ENCODE peak calls at places on chromosome X, in nine cellular contexts. S is tibial nerve, Z is Caco-2, O is Peyer's patch, M is hepatocyte, T is astrocyte, X is tibial artery, W is adrenal gland, A is SJSA1. N is an unnamed sample. For H3K36me3, the result is how much of the 10 kb centered on the place peaks cover.

GRCh38 chrX:42664706-42665105 is 113.3 kb downstream of the PPP1R2C start:
- DNase-seq in S (no peak), M (no peak), X (no peak), W (no peak), Z (no peak), T (no peak), A (no peak), O (no peak), N (no peak)

GRCh38 chrX:69068295-69069085 is 96.8 kb downstream of the PJA1 start:
- DNase-seq in T (no peak), W (no peak), Z (no peak), O (no peak), S (no peak), M (no peak), A (no peak), X (no peak), N (no peak)

GRCh38 chrX:41558531-41558930 is 111.4 kb downstream of the NYX start:
- DNase-seq in M (no peak), Z (no peak), T (no peak), S (no peak), O (no peak), W (no peak), A (no peak), X (no peak), N (no peak)

GRCh38 chrX:151754641-151755215 is 20.2 kb downstream of the CNGA2 start:
- DNase-seq in X (no peak), W (no peak), O (no peak), A (no peak), Z (no peak), T (peak), S (no peak), M (no peak), N (no peak)

GRCh38 chrX:104137496-104137895 is 19.3 kb downstream of the SLC25A53 start:
- DNase-seq in Z (peak), O (no peak), S (no peak), W (no peak), T (peak), A (peak), X (no peak), M (no peak), N (no peak)

GRCh38 chrX:66408507-66408906 is 230.4 kb downstream of the EDA2R start:
- DNase-seq in Z (no peak), X (no peak), O (no peak), T (no peak), M (no peak), S (no peak), W (no peak), A (no peak), N (no peak)

GRCh38 chrX:20066968-20067708 is 49.6 kb downstream of the MAP7D2 start:
- DNase-seq in O (no peak), X (no peak), W (peak), T (peak), S (no peak), A (peak), Z (peak), M (peak), N (no peak)

GRCh38 chrX:13087322-13088154 is 43.1 kb upstream of the FAM9C start:
- DNase-seq in A (peak), M (no peak), O (peak), W (no peak), S (no peak), T (peak), Z (no peak), X (no peak), N (no peak)

GRCh38 chrX:136310411-136310810 is 9.6 kb downstream of the ADGRG4 start:
- DNase-seq in X (no peak), S (no peak), Z (no peak), O (no peak), T (peak), W (peak), M (no peak), A (no peak), N (no peak)

GRCh38 chrX:98459669-98460068 is 1576.0 kb downstream of the RPA4 start:
- DNase-seq in W (no peak), T (no peak), X (no peak), O (no peak), S (no peak), M (no peak), A (no peak), Z (no peak), N (no peak)

GRCh38 chrX:85089321-85089840 is 85.7 kb downstream of the APOOL start:
- DNase-seq in A (no peak), O (no peak), T (no peak), Z (no peak), M (no peak), W (no peak), S (no peak), X (no peak), N (no peak)

GRCh38 chrX:81241753-81242152 is 39.9 kb downstream of the SH3BGRL start:
- DNase-seq in X (no peak), Z (no peak), S (no peak), W (no peak), T (no peak), A (no peak), O (no peak), M (no peak), N (no peak)

GRCh38 chrX:148310402-148311200 is 189.8 kb upstream of the AFF2 start:
- DNase-seq in Z (no peak), O (peak), T (no peak), X (no peak), A (no peak), M (no peak), W (no peak), S (no peak), N (no peak)

GRCh38 chrX:46770006-46770816 is 11.3 kb upstream of the SLC9A7 start:
- DNase-seq in A (peak), O (no peak), M (no peak), T (peak), X (no peak), Z (no peak), W (no peak), S (no peak), N (no peak)

GRCh38 chrX:32896132-32896531 is 315.2 kb downstream of the DMD start:
- DNase-seq in A (no peak), M (no peak), O (no peak), W (no peak), Z (no peak), T (no peak), X (no peak), S (no peak), N (no peak)

GRCh38 chrX:153974726-153975286 is 2.3 kb downstream of the TMEM187 start:
- DNase-seq in W (no peak), O (no peak), A (no peak), Z (no peak), T (no peak), M (no peak), X (no peak), S (no peak), N (no peak)

GRCh38 chrX:45557390-45557789 is 356.7 kb upstream of the DIPK2B start:
- DNase-seq in S (no peak), X (no peak), Z (no peak), T (no peak), M (no peak), O (no peak), W (no peak), A (no peak), N (no peak)

GRCh38 chrX:118345401-118346257 is at the start of gene WDR44:
- DNase-seq in X (peak), W (peak), O (peak), Z (peak), T (peak), A (peak), M (peak), S (peak), N (peak)

GRCh38 chrX:112967341-112967740 is 126.7 kb upstream of the AMOT start:
- DNase-seq in O (no peak), M (no peak), S (no peak), A (no peak), X (no peak), Z (peak), T (peak), W (no peak), N (no peak)

GRCh38 chrX:150502091-150502490 is 66.3 kb upstream of the MTM1 start:
- DNase-seq in T (no peak), S (no peak), O (no peak), W (no peak), A (no peak), Z (no peak), M (no peak), X (no peak), N (no peak)

GRCh38 chrX:7088968-7089615 is 58.4 kb upstream of the STS start:
- DNase-seq in T (no peak), M (peak), W (no peak), X (no peak), A (no peak), O (peak), S (no peak), Z (peak), N (no peak)

GRCh38 chrX:118497180-118497814 is 1.7 kb downstream of the DOCK11 start:
- DNase-seq in T (no peak), X (no peak), Z (no peak), S (no peak), M (no peak), O (peak), A (no peak), W (no peak), N (no peak)

GRCh38 chrX:2928127-2928582 is 984 bp downstream of the ARSD start:
- DNase-seq in S (peak), W (peak), A (no peak), Z (no peak), O (peak), M (no peak), T (peak), X (peak), N (no peak)

GRCh38 chrX:41300758-41301437 is 33.1 kb upstream of the DDX3X start:
- DNase-seq in W (no peak), Z (no peak), A (peak), O (no peak), S (no peak), M (no peak), X (no peak), T (peak), N (no peak)

GRCh38 chrX:151711787-151712186 is 4.0 kb upstream of the FATE1 start:
- DNase-seq in O (no peak), Z (no peak), S (no peak), X (no peak), A (no peak), T (no peak), M (no peak), W (no peak), N (no peak)

GRCh38 chrX:119756926-119757635 is 1.3 kb upstream of the SOWAHD start:
- DNase-seq in T (no peak), X (no peak), W (no peak), Z (no peak), O (peak), A (no peak), M (no peak), S (no peak), N (no peak)

GRCh38 chrX:38175140-38175539 is 45.5 kb downstream of the SRPX start:
- DNase-seq in W (peak), T (peak), S (no peak), X (no peak), O (no peak), M (peak), Z (peak), A (peak), N (no peak)

GRCh38 chrX:19624754-19625153 is 109.4 kb upstream of the MAP3K15 start:
- DNase-seq in Z (no peak), A (no peak), O (no peak), X (no peak), T (no peak), M (no peak), S (no peak), W (no peak), N (no peak)

GRCh38 chrX:96703816-96704215 is 19.2 kb downstream of the DIAPH2 start:
- DNase-seq in A (peak), S (no peak), O (no peak), T (no peak), X (no peak), W (no peak), Z (no peak), M (no peak), N (no peak)

GRCh38 chrX:74419861-74420193 is 1.5 kb upstream of the SLC16A2 start:
- DNase-seq in A (no peak), S (no peak), O (no peak), T (no peak), W (peak), X (no peak), Z (no peak), M (peak), N (no peak)

GRCh38 chrX:74449937-74450330 is 28.6 kb downstream of the SLC16A2 start:
- DNase-seq in S (no peak), M (no peak), A (no peak), W (no peak), X (no peak), T (peak), O (no peak), Z (no peak), N (peak)

GRCh38 chrX:132193872-132194574 is 25.2 kb downstream of the RAP2C start:
- DNase-seq in W (no peak), S (no peak), T (no peak), X (no peak), M (no peak), Z (no peak), A (no peak), O (no peak), N (no peak)

GRCh38 chrX:30577362-30577961 is at the start of gene TASL:
- DNase-seq in O (peak), S (no peak), M (no peak), T (no peak), W (peak), X (no peak), Z (no peak), A (no peak), N (no peak)

GRCh38 chrX:6701085-6701484 is 166.2 kb upstream of the VCX3A start:
- DNase-seq in O (no peak), Z (no peak), X (no peak), T (no peak), S (no peak), M (no peak), W (no peak), A (no peak), N (no peak)

GRCh38 chrX:10155137-10155536 is 1.6 kb upstream of the CLCN4 start:
- DNase-seq in W (no peak), Z (no peak), M (no peak), S (no peak), O (no peak), T (no peak), X (no peak), A (no peak), N (no peak)

GRCh38 chrX:10158279-10158939 is 1.6 kb downstream of the CLCN4 start:
- DNase-seq in Z (no peak), O (peak), T (no peak), W (no peak), X (no peak), M (peak), A (no peak), S (no peak), N (no peak)

GRCh38 chrX:10157032-10157341 is 212 bp downstream of the CLCN4 start:
- DNase-seq in M (no peak), S (no peak), O (no peak), Z (no peak), T (no peak), A (no peak), W (no peak), X (no peak), N (no peak)

GRCh38 chrX:10157545-10157944 is 770 bp downstream of the CLCN4 start:
- DNase-seq in M (no peak), S (no peak), Z (no peak), W (no peak), X (no peak), A (peak), O (no peak), T (peak), N (no peak)

GRCh38 chrX:10156199-10157031 is at the start of gene CLCN4:
- DNase-seq in Z (peak), O (peak), A (peak), M (peak), S (no peak), T (no peak), X (peak), W (peak), N (no peak)
- H3K4me3 ChIP-seq in Z (peak), O (peak), A (peak), M (peak), S (peak), T (peak), X (peak), W (no peak), N (no peak)

GRCh38 chrX:115054876-115055275 is 37.5 kb upstream of the IL13RA2 start:
- DNase-seq in A (no peak), O (no peak), X (no peak), S (no peak), Z (no peak), T (no peak), W (no peak), M (no peak), N (no peak)

GRCh38 chrX:115053223-115053622 is 35.8 kb upstream of the IL13RA2 start:
- DNase-seq in Z (no peak), T (no peak), A (no peak), X (no peak), M (no peak), S (no peak), O (no peak), W (no peak), N (no peak)

GRCh38 chrX:115058276-115058675 is 40.9 kb upstream of the IL13RA2 start:
- DNase-seq in M (peak), X (no peak), W (no peak), Z (no peak), T (peak), S (no peak), A (no peak), O (no peak), N (peak)
- H3K36me3 ChIP-seq in M (under half), X (under half), W (under half), Z (under half), T (under half), S (under half), A (under half), O (under half), N (under half)

DNA sequence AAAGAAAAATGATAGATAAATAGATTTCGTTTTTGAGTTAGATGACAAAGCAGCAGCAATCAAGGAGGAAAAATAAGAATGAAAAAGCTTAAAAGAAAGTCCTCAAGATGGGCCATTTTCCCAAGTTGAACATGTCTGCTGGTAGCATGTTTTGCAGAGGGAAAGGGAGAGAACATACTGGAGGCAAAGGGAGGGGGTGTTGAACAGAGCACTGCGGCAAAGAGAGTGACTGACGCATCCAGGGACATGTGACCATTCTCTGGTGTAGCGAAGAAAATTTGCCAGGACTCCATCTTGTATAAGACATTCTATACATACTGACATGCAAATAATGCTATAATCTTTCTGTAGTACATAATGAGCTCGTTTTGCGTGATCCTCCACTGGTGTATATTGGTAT is 1.2 kb downstream of the LINC00632 start:
- DNase-seq in M (peak), W (no peak), T (no peak), X (no peak), S (no peak), O (no peak), A (no peak), Z (no peak), N (no peak)
- H3K4me3 ChIP-seq in M (no peak), W (no peak), T (peak), X (peak), S (peak), O (no peak), A (no peak), Z (no peak), N (no peak)

GRCh38 chrX:40062525-40063193 is 35.1 kb downstream of the BCOR start:
- DNase-seq in A (no peak), M (peak), W (no peak), T (no peak), S (no peak), X (no peak), O (no peak), Z (no peak), N (no peak)
- H3K36me3 ChIP-seq in A (under half), M (under half), W (under half), T (under half), S (under half), X (half or more), O (under half), Z (under half), N (under half)

GRCh38 chrX:107324493-107325310 is 118.3 kb downstream of the DNAAF6 start:
- DNase-seq in X (no peak), Z (peak), S (no peak), A (peak), T (peak), M (peak), O (no peak), W (peak), N (no peak)
- H3K4me3 ChIP-seq in X (no peak), Z (no peak), S (no peak), A (no peak), T (no peak), M (no peak), O (no peak), W (no peak), N (no peak)

GRCh38 chrX:1419545-1420355 is 27.8 kb upstream of the SLC25A6 start:
- DNase-seq in M (no peak), S (no peak), Z (no peak), X (peak), W (no peak), A (no peak), O (no peak), T (no peak), N (no peak)
- H3K36me3 ChIP-seq in M (under half), S (half or more), Z (under half), X (half or more), W (under half), A (half or more), O (under half), T (under half), N (under half)

DNA sequence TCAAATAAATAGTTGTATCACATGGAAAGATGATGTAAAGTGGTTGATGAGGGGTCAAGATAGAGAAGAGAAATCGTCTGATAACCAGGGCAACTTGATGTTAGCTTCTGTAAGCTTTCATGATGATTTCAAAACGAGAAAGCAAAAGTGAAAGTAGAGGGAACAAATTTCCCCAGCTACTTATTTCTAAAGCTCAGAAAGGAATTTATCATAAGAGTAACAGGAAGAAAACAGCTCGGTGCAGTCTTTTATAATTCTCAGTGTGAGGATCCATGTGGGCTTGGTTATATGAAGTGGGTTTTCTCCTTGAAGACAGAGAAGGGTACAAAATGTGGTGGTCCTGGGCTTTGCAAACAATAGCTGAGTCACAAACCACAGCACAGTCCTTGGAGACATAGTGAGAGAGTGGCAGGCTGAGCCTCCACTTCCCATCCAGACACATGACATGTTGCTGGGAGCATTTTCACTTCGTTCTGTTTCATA is 32.1 kb upstream of the GLRA2 start:
- DNase-seq in O (peak), Z (no peak), T (no peak), M (no peak), S (no peak), X (no peak), A (peak), W (no peak), N (no peak)
- H3K4me3 ChIP-seq in O (peak), Z (no peak), T (no peak), M (no peak), S (peak), X (peak), A (peak), W (no peak), N (peak)

GRCh38 chrX:17588303-17588702 is 149.0 kb upstream of the SCML1 start:
- DNase-seq in O (no peak), S (no peak), Z (no peak), A (no peak), T (peak), X (no peak), W (no peak), M (no peak), N (no peak)
- H3K36me3 ChIP-seq in O (under half), S (under half), Z (under half), A (under half), T (under half), X (under half), W (under half), M (under half), N (under half)

GRCh38 chrX:110265624-110266023 is 52.3 kb downstream of the AMMECR1 start:
- DNase-seq in O (no peak), Z (no peak), M (no peak), T (no peak), S (no peak), A (no peak), W (no peak), X (no peak), N (no peak)
- H3K4me3 ChIP-seq in O (no peak), Z (no peak), M (no peak), T (no peak), S (no peak), A (no peak), W (no peak), X (no peak), N (no peak)

GRCh38 chrX:54301516-54301915 is 56.3 kb downstream of the WNK3 start:
- DNase-seq in W (no peak), M (no peak), T (no peak), Z (no peak), S (no peak), A (no peak), O (no peak), X (no peak), N (no peak)
- H3K36me3 ChIP-seq in W (under half), M (under half), T (under half), Z (under half), S (under half), A (under half), O (under half), X (under half), N (under half)